ENCODE peak calls at places on chromosomes 5 and 9, in nine cellular contexts. O, M, G, L, X, Q, C, R and U are unnamed samples.
A peak's percentile ranks its signal among the peaks of the same experiment; 100 is the strongest.

GRCh38 chr9:7844283-7844682 is 44.7 kb upstream of the DMAC1 start:
- DNase-seq in O (peak; percentile 31), M (no peak), G (peak; percentile 70), L (no peak), X (no peak), Q (no peak), C (peak; percentile 3), R (peak; percentile 10), U (peak; percentile 2)

GRCh38 chr9:35476596-35476995 is 13.3 kb upstream of the RUSC2 start:
- DNase-seq in O (no peak), M (no peak), G (no peak), L (no peak), X (no peak), Q (no peak), C (no peak), R (no peak), U (no peak)

GRCh38 chr5:79829260-79829659 is 139.6 kb downstream of the CMYA5 start:
- DNase-seq in O (peak; percentile 43), M (no peak), G (peak; percentile 25), L (no peak), X (peak; percentile 8), Q (no peak), C (no peak), R (peak; percentile 45), U (no peak)

GRCh38 chr9:126170286-126170823 is 156.3 kb upstream of the MVB12B start:
- DNase-seq in O (no peak), M (no peak), G (no peak), L (no peak), X (no peak), Q (no peak), C (no peak), R (peak; percentile 3), U (no peak)

GRCh38 chr5:120624021-120624563 is 160.0 kb downstream of the PRR16 start:
- DNase-seq in O (no peak), M (no peak), G (no peak), L (no peak), X (peak; percentile 90), Q (no peak), C (no peak), R (no peak), U (no peak)

GRCh38 chr5:170408189-170408588 is 19.0 kb upstream of the KCNMB1 start:
- DNase-seq in O (no peak), M (no peak), G (no peak), L (no peak), X (no peak), Q (peak; percentile 13), C (no peak), R (no peak), U (no peak)

GRCh38 chr5:127957183-127957582 is 126.4 kb upstream of the SLC12A2 start:
- DNase-seq in O (no peak), M (no peak), G (no peak), L (no peak), X (peak; percentile 80), Q (no peak), C (no peak), R (no peak), U (peak; percentile 78)

GRCh38 chr9:8733096-8733954 is 933.7 kb upstream of the DMAC1 start:
- DNase-seq in O (peak; percentile 29), M (no peak), G (no peak), L (no peak), X (no peak), Q (no peak), C (peak; percentile 71), R (peak; percentile 27), U (peak; percentile 41)

GRCh38 chr9:86304236-86304730 is 21.9 kb upstream of the ISCA1 start:
- DNase-seq in O (no peak), M (no peak), G (no peak), L (no peak), X (peak; percentile 25), Q (no peak), C (no peak), R (no peak), U (no peak)

GRCh38 chr5:86964889-86965288 is 302.8 kb upstream of the RASA1 start:
- DNase-seq in O (no peak), M (no peak), G (no peak), L (no peak), X (no peak), Q (no peak), C (no peak), R (no peak), U (no peak)

GRCh38 chr9:126621056-126621918 is 7.6 kb downstream of the LMX1B start:
- DNase-seq in O (no peak), M (no peak), G (no peak), L (no peak), X (no peak), Q (no peak), C (no peak), R (no peak), U (no peak)

GRCh38 chr9:72022846-72023245 is 37.6 kb downstream of the C9orf57 start:
- DNase-seq in O (no peak), M (no peak), G (peak; percentile 39), L (no peak), X (peak; percentile 93), Q (peak; percentile 54), C (no peak), R (no peak), U (peak; percentile 86)

GRCh38 chr9:97895695-97896332 is 26.5 kb downstream of the TRMO start:
- DNase-seq in O (peak; percentile 37), M (no peak), G (peak; percentile 53), L (no peak), X (peak; percentile 24), Q (no peak), C (no peak), R (peak; percentile 27), U (no peak)

GRCh38 chr5:72621576-72621975 is 114.4 kb upstream of the ZNF366 start:
- DNase-seq in O (no peak), M (no peak), G (no peak), L (no peak), X (no peak), Q (no peak), C (no peak), R (no peak), U (no peak)

GRCh38 chr5:116550082-116550481 is 24.5 kb downstream of the SEMA6A start:
- DNase-seq in O (no peak), M (no peak), G (no peak), L (no peak), X (no peak), Q (no peak), C (no peak), R (no peak), U (no peak)

GRCh38 chr5:139964266-139964993 is 78.7 kb downstream of the NRG2 start:
- DNase-seq in O (no peak), M (no peak), G (no peak), L (no peak), X (no peak), Q (no peak), C (no peak), R (no peak), U (no peak)

GRCh38 chr5:138974227-138975063 is 99.3 kb upstream of the LRRTM2 start:
- DNase-seq in O (no peak), M (no peak), G (no peak), L (no peak), X (peak; percentile 80), Q (peak; percentile 97), C (no peak), R (no peak), U (no peak)

GRCh38 chr9:18906656-18907395 is 126.2 kb downstream of the SAXO1 start:
- DNase-seq in O (no peak), M (no peak), G (peak; percentile 63), L (peak; percentile 14), X (peak; percentile 43), Q (peak; percentile 24), C (no peak), R (no peak), U (peak; percentile 36)

GRCh38 chr9:93325307-93326035 is 126.0 kb upstream of the FAM120A start:
- DNase-seq in O (no peak), M (no peak), G (no peak), L (no peak), X (no peak), Q (no peak), C (no peak), R (no peak), U (no peak)

GRCh38 chr9:134168731-134169130 is 4.4 kb upstream of the RNU6ATAC start:
- DNase-seq in O (no peak), M (no peak), G (peak; percentile 55), L (no peak), X (no peak), Q (no peak), C (no peak), R (no peak), U (no peak)

GRCh38 chr5:55816342-55816741 is 34.8 kb upstream of the IL31RA start:
- DNase-seq in O (no peak), M (no peak), G (peak; percentile 33), L (peak; percentile 30), X (peak; percentile 98), Q (peak; percentile 51), C (no peak), R (no peak), U (peak; percentile 77)

GRCh38 chr5:170267431-170268152 is 30.0 kb downstream of the LCP2 start:
- DNase-seq in O (peak; percentile 80), M (peak; percentile 61), G (peak; percentile 80), L (peak; percentile 5), X (peak; percentile 50), Q (peak; percentile 21), C (peak; percentile 74), R (peak; percentile 85), U (peak; percentile 29)

GRCh38 chr5:180360078-180360957 is 7.2 kb upstream of the GFPT2 start:
- DNase-seq in O (no peak), M (no peak), G (no peak), L (no peak), X (no peak), Q (no peak), C (no peak), R (no peak), U (no peak)

GRCh38 chr9:69671904-69672827 is at the start of gene APBA1:
- DNase-seq in O (peak; percentile 52), M (no peak), G (no peak), L (no peak), X (peak; percentile 36), Q (no peak), C (peak; percentile 61), R (peak; percentile 58), U (no peak)

GRCh38 chr9:133525677-133526076 is 918 bp upstream of the MYMK start:
- DNase-seq in O (no peak), M (no peak), G (no peak), L (no peak), X (no peak), Q (no peak), C (no peak), R (no peak), U (no peak)

GRCh38 chr9:87324613-87325194 is 173.0 kb upstream of the DAPK1 start:
- DNase-seq in O (no peak), M (no peak), G (peak; percentile 50), L (peak; percentile 49), X (peak; percentile 75), Q (no peak), C (peak; percentile 61), R (peak; percentile 48), U (peak; percentile 21)